ENCODE peak calls at places on chromosomes 12 and 14, in five cellular contexts. One of them, this sample, is unnamed.

GRCh38 chr12:52890417-52890816 is 14.5 kb downstream of the KRT8 start:
- DNase-seq in effector CD4-positive, alpha-beta T cell: no peak
- DNase-seq in neural crest cell: no peak
- DNase-seq in Peyer's patch: no peak
- DNase-seq in SJSA1: no peak
- DNase-seq in this sample: no peak

GRCh38 chr12:56677680-56678079 is 10.4 kb downstream of the PTGES3 start:
- DNase-seq in effector CD4-positive, alpha-beta T cell: no peak
- DNase-seq in neural crest cell: no peak
- DNase-seq in Peyer's patch: no peak
- DNase-seq in SJSA1: no peak
- DNase-seq in this sample: no peak

GRCh38 chr12:34333337-34333736 is 311.0 kb downstream of the ALG10 start:
- DNase-seq in effector CD4-positive, alpha-beta T cell: no peak
- DNase-seq in neural crest cell: no peak
- DNase-seq in Peyer's patch: no peak
- DNase-seq in SJSA1: no peak
- DNase-seq in this sample: no peak

GRCh38 chr12:41556176-41556575 is 368.1 kb downstream of the PDZRN4 start:
- DNase-seq in effector CD4-positive, alpha-beta T cell: no peak
- DNase-seq in neural crest cell: no peak
- DNase-seq in Peyer's patch: no peak
- DNase-seq in SJSA1: no peak
- DNase-seq in this sample: no peak

GRCh38 chr12:108302471-108303311 is 36.4 kb downstream of the CMKLR1 start:
- DNase-seq in effector CD4-positive, alpha-beta T cell: no peak
- DNase-seq in neural crest cell: no peak
- DNase-seq in Peyer's patch: no peak
- DNase-seq in SJSA1: no peak
- DNase-seq in this sample: no peak

GRCh38 chr12:92707926-92708325 is 5.1 kb downstream of the PLEKHG7 start:
- DNase-seq in effector CD4-positive, alpha-beta T cell: no peak
- DNase-seq in neural crest cell: no peak
- DNase-seq in Peyer's patch: no peak
- DNase-seq in SJSA1: no peak
- DNase-seq in this sample: no peak

GRCh38 chr12:87796961-87797516 is 232.2 kb downstream of the C12orf50 start:
- DNase-seq in effector CD4-positive, alpha-beta T cell: no peak
- DNase-seq in neural crest cell: no peak
- DNase-seq in Peyer's patch: no peak
- DNase-seq in SJSA1: no peak
- DNase-seq in this sample: no peak

GRCh38 chr12:55712154-55712553 is 3.7 kb upstream of the BLOC1S1 start:
- DNase-seq in effector CD4-positive, alpha-beta T cell: no peak
- DNase-seq in neural crest cell: no peak
- DNase-seq in Peyer's patch: no peak
- DNase-seq in SJSA1: no peak
- DNase-seq in this sample: no peak

GRCh38 chr14:104244221-104245011 is 106.0 kb downstream of the KIF26A start:
- DNase-seq in effector CD4-positive, alpha-beta T cell: no peak
- DNase-seq in neural crest cell: no peak
- DNase-seq in Peyer's patch: no peak
- DNase-seq in SJSA1: peak
- DNase-seq in this sample: no peak

GRCh38 chr12:87618199-87618598 is 411.0 kb downstream of the C12orf50 start:
- DNase-seq in effector CD4-positive, alpha-beta T cell: no peak
- DNase-seq in neural crest cell: no peak
- DNase-seq in Peyer's patch: no peak
- DNase-seq in SJSA1: no peak
- DNase-seq in this sample: no peak

GRCh38 chr12:59651230-59651920 is 55.5 kb downstream of the SLC16A7 start:
- DNase-seq in effector CD4-positive, alpha-beta T cell: no peak
- DNase-seq in neural crest cell: no peak
- DNase-seq in Peyer's patch: no peak
- DNase-seq in SJSA1: no peak
- DNase-seq in this sample: no peak

GRCh38 chr14:68687746-68688145 is 105.1 kb downstream of the ZFP36L1 start:
- DNase-seq in effector CD4-positive, alpha-beta T cell: no peak
- DNase-seq in neural crest cell: no peak
- DNase-seq in Peyer's patch: no peak
- DNase-seq in SJSA1: peak
- DNase-seq in this sample: no peak

GRCh38 chr12:10088955-10089354 is 9.8 kb downstream of the CLEC1A start:
- DNase-seq in effector CD4-positive, alpha-beta T cell: no peak
- DNase-seq in neural crest cell: no peak
- DNase-seq in Peyer's patch: no peak
- DNase-seq in SJSA1: no peak
- DNase-seq in this sample: no peak

GRCh38 chr14:75885829-75886228 is 96.0 kb downstream of the TGFB3 start:
- DNase-seq in effector CD4-positive, alpha-beta T cell: no peak
- DNase-seq in neural crest cell: no peak
- DNase-seq in Peyer's patch: no peak
- DNase-seq in SJSA1: no peak
- DNase-seq in this sample: no peak

GRCh38 chr14:57060276-57060956 is 208.3 kb downstream of the EXOC5 start:
- DNase-seq in effector CD4-positive, alpha-beta T cell: no peak
- DNase-seq in neural crest cell: no peak
- DNase-seq in Peyer's patch: no peak
- DNase-seq in SJSA1: no peak
- DNase-seq in this sample: no peak

GRCh38 chr14:99734406-99735051 is 50.4 kb downstream of the CYP46A1 start:
- DNase-seq in effector CD4-positive, alpha-beta T cell: no peak
- DNase-seq in neural crest cell: no peak
- DNase-seq in Peyer's patch: peak
- DNase-seq in SJSA1: no peak
- DNase-seq in this sample: no peak

GRCh38 chr14:98408713-98409112 is 863.3 kb downstream of the BCL11B start:
- DNase-seq in effector CD4-positive, alpha-beta T cell: no peak
- DNase-seq in neural crest cell: no peak
- DNase-seq in Peyer's patch: no peak
- DNase-seq in SJSA1: no peak
- DNase-seq in this sample: no peak

GRCh38 chr12:62407587-62407986 is 59.0 kb upstream of the MON2 start:
- DNase-seq in effector CD4-positive, alpha-beta T cell: no peak
- DNase-seq in neural crest cell: no peak
- DNase-seq in Peyer's patch: no peak
- DNase-seq in SJSA1: no peak
- DNase-seq in this sample: no peak

GRCh38 chr12:2501464-2502181 is 293.1 kb upstream of the FKBP4 start:
- DNase-seq in effector CD4-positive, alpha-beta T cell: no peak
- DNase-seq in neural crest cell: no peak
- DNase-seq in Peyer's patch: peak
- DNase-seq in SJSA1: no peak
- DNase-seq in this sample: no peak

GRCh38 chr12:93743229-93743998 is 66.2 kb downstream of the CRADD start:
- DNase-seq in effector CD4-positive, alpha-beta T cell: no peak
- DNase-seq in neural crest cell: no peak
- DNase-seq in Peyer's patch: no peak
- DNase-seq in SJSA1: no peak
- DNase-seq in this sample: no peak

GRCh38 chr14:73722581-73722980 is 8.4 kb upstream of the PNMA1 start:
- DNase-seq in effector CD4-positive, alpha-beta T cell: no peak
- DNase-seq in neural crest cell: no peak
- DNase-seq in Peyer's patch: no peak
- DNase-seq in SJSA1: no peak
- DNase-seq in this sample: no peak

GRCh38 chr12:100794441-100795192 is at the start of gene ANO4:
- DNase-seq in effector CD4-positive, alpha-beta T cell: no peak
- DNase-seq in neural crest cell: peak
- DNase-seq in Peyer's patch: no peak
- DNase-seq in SJSA1: no peak
- DNase-seq in this sample: no peak

GRCh38 chr12:124852329-124852831 is 11.3 kb downstream of the SCARB1 start:
- DNase-seq in effector CD4-positive, alpha-beta T cell: no peak
- DNase-seq in neural crest cell: no peak
- DNase-seq in Peyer's patch: peak
- DNase-seq in SJSA1: no peak
- DNase-seq in this sample: no peak

GRCh38 chr12:45725631-45726593 is 3.6 kb upstream of the ARID2 start:
- DNase-seq in effector CD4-positive, alpha-beta T cell: no peak
- DNase-seq in neural crest cell: peak
- DNase-seq in Peyer's patch: no peak
- DNase-seq in SJSA1: no peak
- DNase-seq in this sample: peak

GRCh38 chr14:94370524-94370910 is 17.9 kb downstream of the SERPINA1 start:
- DNase-seq in effector CD4-positive, alpha-beta T cell: no peak
- DNase-seq in neural crest cell: no peak
- DNase-seq in Peyer's patch: no peak
- DNase-seq in SJSA1: no peak
- DNase-seq in this sample: no peak

GRCh38 chr12:89889051-89889450 is 180.4 kb upstream of the ATP2B1 start:
- DNase-seq in effector CD4-positive, alpha-beta T cell: no peak
- DNase-seq in neural crest cell: no peak
- DNase-seq in Peyer's patch: no peak
- DNase-seq in SJSA1: no peak
- DNase-seq in this sample: no peak

GRCh38 chr12:54052745-54053624 is 650 bp upstream of the HOXC4 start:
- DNase-seq in effector CD4-positive, alpha-beta T cell: no peak
- DNase-seq in neural crest cell: no peak
- DNase-seq in Peyer's patch: no peak
- DNase-seq in SJSA1: no peak
- DNase-seq in this sample: no peak

GRCh38 chr14:73059326-73059725 is 992 bp downstream of the RBM25 start:
- DNase-seq in effector CD4-positive, alpha-beta T cell: no peak
- DNase-seq in neural crest cell: no peak
- DNase-seq in Peyer's patch: no peak
- DNase-seq in SJSA1: no peak
- DNase-seq in this sample: peak

GRCh38 chr14:33916663-33917565 is 34.0 kb downstream of the EGLN3 start:
- DNase-seq in effector CD4-positive, alpha-beta T cell: no peak
- DNase-seq in neural crest cell: no peak
- DNase-seq in Peyer's patch: no peak
- DNase-seq in SJSA1: no peak
- DNase-seq in this sample: no peak

GRCh38 chr12:16184691-16185090 is 92.8 kb downstream of the SLC15A5 start:
- DNase-seq in effector CD4-positive, alpha-beta T cell: no peak
- DNase-seq in neural crest cell: no peak
- DNase-seq in Peyer's patch: no peak
- DNase-seq in SJSA1: no peak
- DNase-seq in this sample: no peak

GRCh38 chr14:94355191-94355794 is 32.2 kb upstream of the SERPINA6 start:
- DNase-seq in effector CD4-positive, alpha-beta T cell: no peak
- DNase-seq in neural crest cell: peak
- DNase-seq in Peyer's patch: peak
- DNase-seq in SJSA1: no peak
- DNase-seq in this sample: peak

This sample was measured in D341Med.